ENCODE peak calls at places on chromosomes 3 and 15, in four cellular contexts. Y is SW480; O is stimulated activated CD4-positive, alpha-beta T cell treated with anti-CD3 and anti-CD28 coated beads, Interleukin-15, amount 100 ng/mL, for 24 hours; U is CD4-positive, alpha-beta memory T cell. M is an unnamed sample.

GRCh38 chr3:169618894-169619792 is 44.4 kb downstream of the MECOM start:
- DNase-seq in Y (no peak), O (no peak), U (no peak), M (no peak)

GRCh38 chr3:12705981-12706380 is 42.1 kb upstream of the RAF1 start:
- DNase-seq in Y (no peak), O (no peak), U (no peak), M (no peak)

GRCh38 chr3:54139630-54140029 is 17.3 kb downstream of the CACNA2D3 start:
- DNase-seq in Y (no peak), O (no peak), U (no peak), M (no peak)

GRCh38 chr15:65936317-65936716 is 67.0 kb downstream of the RAB11A start:
- DNase-seq in Y (no peak), O (no peak), U (no peak), M (no peak)

GRCh38 chr3:3027976-3028567 is 82.1 kb downstream of the IL5RA start:
- DNase-seq in Y (no peak), O (no peak), U (peak; percentile 60), M (no peak)

GRCh38 chr3:126479642-126480041 is 4.0 kb upstream of the ZXDC start:
- DNase-seq in Y (no peak), O (no peak), U (no peak), M (no peak)

GRCh38 chr15:74179983-74180688 is 6.6 kb downstream of the ISLR start:
- DNase-seq in Y (no peak), O (no peak), U (no peak), M (no peak)

GRCh38 chr15:65841121-65841930 is 28.0 kb upstream of the RAB11A start:
- DNase-seq in Y (no peak), O (no peak), U (no peak), M (peak; percentile 9)

GRCh38 chr3:24368605-24369004 is 126.0 kb downstream of the THRB start:
- DNase-seq in Y (no peak), O (no peak), U (no peak), M (no peak)

GRCh38 chr3:184203526-184203925 is 17.5 kb downstream of the ABCF3 start:
- DNase-seq in Y (no peak), O (no peak), U (no peak), M (no peak)

GRCh38 chr3:66107855-66108254 is 69.1 kb upstream of the MAGI1 start:
- DNase-seq in Y (no peak), O (no peak), U (no peak), M (no peak)

GRCh38 chr3:37181766-37182165 is 7.4 kb upstream of the LRRFIP2 start:
- DNase-seq in Y (no peak), O (no peak), U (no peak), M (no peak)

M was measured in ACHN.